ENCODE peak calls at places on chromosomes 2 and 18, in seven cellular contexts. J is A549; R is retina; A is fibroblast of lung; I is stimulated activated CD8-positive, alpha-beta memory T cell treated with anti-CD3 and anti-CD28 coated beads, Interleukin-7, amount 100 ng/mL, for 24 hours; D is memory B cell; G is T-helper 1 cell. C is an unnamed sample.

GRCh38 chr18:76457957-76458356 is 37.1 kb downstream of the ZNF516 start:
- DNase-seq in A (no peak), I (no peak), R (no peak), G (no peak), D (no peak), J (no peak), C (no peak)

GRCh38 chr2:221500501-221501209 is 71.4 kb downstream of the EPHA4 start:
- DNase-seq in R (no peak), A (peak), J (no peak), I (no peak), D (no peak), G (no peak), C (no peak)

GRCh38 chr2:13128139-13128538 is 411.4 kb downstream of the TRIB2 start:
- DNase-seq in R (no peak), I (no peak), J (no peak), A (no peak), D (no peak), G (no peak), C (no peak)

GRCh38 chr2:240432820-240433801 is 2.4 kb upstream of the GPC1 start:
- DNase-seq in A (no peak), J (no peak), G (peak), I (no peak), R (no peak), D (peak), C (peak)

GRCh38 chr2:38146917-38147307 is 71.0 kb upstream of the CYP1B1 start:
- DNase-seq in D (no peak), R (no peak), I (no peak), J (peak), G (no peak), A (peak), C (peak)

GRCh38 chr2:38533180-38533579 is 69.5 kb downstream of the HNRNPLL start:
- DNase-seq in A (no peak), G (no peak), I (no peak), J (no peak), D (peak), R (no peak), C (no peak)

GRCh38 chr2:42267530-42267929 is 93.5 kb downstream of the COX7A2L start:
- DNase-seq in R (no peak), J (no peak), G (no peak), A (no peak), I (no peak), D (no peak), C (no peak)

GRCh38 chr18:4453712-4454547 is 1.2 kb downstream of the DLGAP1 start:
- DNase-seq in I (no peak), R (peak), A (peak), D (no peak), J (no peak), G (no peak), C (no peak)

GRCh38 chr2:241796610-241797138 is 12.3 kb upstream of the NEU4 start:
- DNase-seq in I (no peak), A (no peak), D (no peak), G (no peak), R (no peak), J (no peak), C (no peak)

GRCh38 chr2:227921648-227922047 is 50.2 kb downstream of the DAW1 start:
- DNase-seq in J (no peak), R (no peak), D (no peak), A (no peak), G (no peak), I (no peak), C (peak)

GRCh38 chr18:36333418-36333817 is 35.9 kb downstream of the FHOD3 start:
- DNase-seq in A (peak), D (no peak), R (no peak), G (no peak), J (no peak), I (no peak), C (no peak)

GRCh38 chr2:21715865-21716264 is 592.1 kb downstream of the TDRD15 start:
- DNase-seq in I (no peak), J (no peak), A (no peak), D (no peak), G (no peak), R (peak), C (no peak)

GRCh38 chr18:364221-364620 is 96.4 kb upstream of the THOC1 start:
- DNase-seq in D (no peak), R (no peak), G (no peak), I (no peak), A (peak), J (no peak), C (no peak)

GRCh38 chr18:44681611-44682010 is 923 bp downstream of the SETBP1 start:
- DNase-seq in D (no peak), A (no peak), I (no peak), G (no peak), R (peak), J (no peak), C (no peak)

GRCh38 chr2:122446761-122447160 is 691.3 kb downstream of the TSN start:
- DNase-seq in J (no peak), D (no peak), R (no peak), I (no peak), G (no peak), A (no peak), C (no peak)

GRCh38 chr2:46187112-46187618 is 110.0 kb upstream of the EPAS1 start:
- DNase-seq in R (no peak), A (peak), D (no peak), G (no peak), J (no peak), I (no peak), C (peak)

GRCh38 chr2:139946690-139947089 is 1166.5 kb upstream of the NXPH2 start:
- DNase-seq in G (no peak), R (no peak), D (no peak), A (no peak), J (no peak), I (no peak), C (no peak)

GRCh38 chr2:216849987-216850386 is 9.9 kb downstream of the TNP1 start:
- DNase-seq in J (no peak), G (no peak), R (no peak), A (peak), I (no peak), D (no peak), C (peak)

GRCh38 chr2:19685713-19686112 is 216.1 kb downstream of the TTC32 start:
- DNase-seq in A (no peak), I (no peak), G (no peak), D (no peak), R (no peak), J (no peak), C (no peak)

C was measured in body of pancreas.